ENCODE peak calls at places on chromosomes 5 and 9, in ten cellular contexts. O is HCT116, W is A549, V is H1, P is GM12891, F is stomach, R is H54, G is transverse colon, D is ovary, L is vagina. M is an unnamed sample.

GRCh38 chr9:4662989-4663792 is 1.1 kb downstream of the PLPP6 start:
- DNase-seq in O (no peak), W (no peak), V (no peak), P (no peak), F (no peak), R (no peak), G (no peak), D (no peak), L (no peak), M (no peak)

GRCh38 chr5:146794326-146795029 is 84.1 kb downstream of the PPP2R2B start:
- DNase-seq in O (no peak), W (no peak), V (no peak), P (no peak), F (no peak), R (no peak), G (no peak), D (no peak), L (no peak), M (no peak)

GRCh38 chr9:130530932-130531331 is 48.4 kb upstream of the FUBP3 start:
- DNase-seq in O (no peak), W (no peak), V (no peak), P (no peak), F (no peak), R (no peak), G (no peak), D (no peak), L (no peak), M (no peak)

GRCh38 chr5:5179079-5179478 is 38.9 kb downstream of the ADAMTS16 start:
- DNase-seq in O (no peak), W (peak), V (no peak), P (no peak), F (no peak), R (peak), G (no peak), D (no peak), L (no peak), M (no peak)

GRCh38 chr9:110835404-110835803 is 166.8 kb downstream of the MUSK start:
- DNase-seq in O (peak), W (peak), V (no peak), P (no peak), F (no peak), R (peak), G (no peak), D (no peak), L (no peak), M (no peak)

GRCh38 chr5:104297076-104297475 is 734.5 kb upstream of the NUDT12 start:
- DNase-seq in O (peak), W (no peak), V (no peak), P (no peak), F (no peak), R (no peak), G (no peak), D (no peak), L (no peak), M (no peak)

GRCh38 chr5:158639876-158640570 is 459.7 kb downstream of the EBF1 start:
- DNase-seq in O (no peak), W (no peak), V (no peak), P (no peak), F (no peak), R (no peak), G (no peak), D (no peak), L (no peak), M (no peak)

GRCh38 chr5:147565524-147565923 is 55.7 kb upstream of the DPYSL3 start:
- DNase-seq in O (no peak), W (peak), V (no peak), P (no peak), F (no peak), R (peak), G (no peak), D (no peak), L (no peak), M (no peak)

GRCh38 chr9:4333231-4333740 is 33.4 kb upstream of the GLIS3 start:
- DNase-seq in O (no peak), W (no peak), V (no peak), P (no peak), F (no peak), R (no peak), G (no peak), D (no peak), L (no peak), M (no peak)

GRCh38 chr5:145568581-145568980 is 266.6 kb downstream of the PRELID2 start:
- DNase-seq in O (no peak), W (no peak), V (no peak), P (no peak), F (no peak), R (no peak), G (no peak), D (no peak), L (no peak), M (no peak)

GRCh38 chr9:123552530-123552929 is 196.5 kb downstream of the CRB2 start:
- DNase-seq in O (no peak), W (no peak), V (no peak), P (no peak), F (no peak), R (no peak), G (no peak), D (no peak), L (no peak), M (no peak)

GRCh38 chr5:150079655-150080461 is 6.5 kb downstream of the CSF1R start:
- DNase-seq in O (no peak), W (no peak), V (no peak), P (no peak), F (peak), R (no peak), G (no peak), D (no peak), L (no peak), M (no peak)

GRCh38 chr9:114487607-114488300 is 17.5 kb downstream of the WHRN start:
- DNase-seq in O (peak), W (peak), V (no peak), P (peak), F (peak), R (peak), G (peak), D (peak), L (no peak), M (peak)

GRCh38 chr9:71120439-71121247 is 778 bp downstream of the TRPM3 start:
- DNase-seq in O (no peak), W (no peak), V (peak), P (no peak), F (no peak), R (no peak), G (no peak), D (no peak), L (no peak), M (no peak)

GRCh38 chr5:124236366-124237231 is 509.8 kb downstream of the ZNF608 start:
- DNase-seq in O (no peak), W (no peak), V (no peak), P (no peak), F (no peak), R (no peak), G (no peak), D (no peak), L (no peak), M (no peak)

GRCh38 chr9:124947727-124948391 is 7.0 kb upstream of the GOLGA1 start:
- DNase-seq in O (no peak), W (no peak), V (no peak), P (no peak), F (no peak), R (no peak), G (no peak), D (no peak), L (no peak), M (no peak)

GRCh38 chr5:55701462-55702103 is 10.5 kb downstream of the SLC38A9 start:
- DNase-seq in O (no peak), W (no peak), V (no peak), P (no peak), F (no peak), R (no peak), G (no peak), D (no peak), L (no peak), M (no peak)

GRCh38 chr9:87678650-87679355 is 47.1 kb upstream of the CTSL start:
- DNase-seq in O (peak), W (peak), V (no peak), P (peak), F (peak), R (peak), G (peak), D (peak), L (no peak), M (peak)

GRCh38 chr9:131734165-131734610 is 5.7 kb downstream of the RAPGEF1 start:
- DNase-seq in O (no peak), W (no peak), V (no peak), P (no peak), F (peak), R (peak), G (peak), D (no peak), L (no peak), M (no peak)

GRCh38 chr5:2614571-2614970 is 136.9 kb downstream of the IRX2 start:
- DNase-seq in O (no peak), W (no peak), V (no peak), P (no peak), F (no peak), R (no peak), G (no peak), D (no peak), L (no peak), M (no peak)

GRCh38 chr9:72844440-72844768 is 108.4 kb downstream of the ALDH1A1 start:
- DNase-seq in O (no peak), W (no peak), V (no peak), P (no peak), F (no peak), R (no peak), G (no peak), D (no peak), L (no peak), M (no peak)

GRCh38 chr5:37071901-37072581 is 177.1 kb downstream of the CPLANE1 start:
- DNase-seq in O (no peak), W (no peak), V (no peak), P (no peak), F (no peak), R (peak), G (no peak), D (no peak), L (no peak), M (no peak)

GRCh38 chr9:19720374-19720773 is 68.5 kb downstream of the SLC24A2 start:
- DNase-seq in O (no peak), W (no peak), V (no peak), P (no peak), F (no peak), R (peak), G (no peak), D (no peak), L (no peak), M (no peak)

GRCh38 chr9:76887003-76887821 is 18.7 kb downstream of the PRUNE2 start:
- DNase-seq in O (no peak), W (no peak), V (no peak), P (no peak), F (no peak), R (no peak), G (peak), D (no peak), L (no peak), M (no peak)

GRCh38 chr5:16673241-16673998 is 56.6 kb upstream of the RETREG1 start:
- DNase-seq in O (no peak), W (no peak), V (no peak), P (no peak), F (no peak), R (no peak), G (peak), D (no peak), L (no peak), M (no peak)

GRCh38 chr5:142024771-142025304 is 12.0 kb upstream of the GNPDA1 start:
- DNase-seq in O (peak), W (peak), V (peak), P (peak), F (peak), R (peak), G (peak), D (peak), L (no peak), M (peak)

GRCh38 chr5:162096448-162096847 is 28.9 kb downstream of the GABRG2 start:
- DNase-seq in O (no peak), W (no peak), V (no peak), P (no peak), F (no peak), R (no peak), G (no peak), D (no peak), L (no peak), M (no peak)

GRCh38 chr5:32278403-32278802 is 34.3 kb downstream of the MTMR12 start:
- DNase-seq in O (no peak), W (no peak), V (no peak), P (no peak), F (no peak), R (peak), G (no peak), D (no peak), L (no peak), M (no peak)

GRCh38 chr9:129895376-129896268 is 60.4 kb downstream of the USP20 start:
- DNase-seq in O (no peak), W (no peak), V (no peak), P (no peak), F (no peak), R (no peak), G (no peak), D (no peak), L (no peak), M (no peak)

GRCh38 chr9:4734150-4734549 is 6.9 kb downstream of the AK3 start:
- DNase-seq in O (no peak), W (no peak), V (no peak), P (no peak), F (no peak), R (no peak), G (no peak), D (no peak), L (no peak), M (no peak)

GRCh38 chr9:33162721-33163311 is 4.3 kb downstream of the B4GALT1 start:
- DNase-seq in O (no peak), W (peak), V (no peak), P (no peak), F (peak), R (no peak), G (peak), D (peak), L (no peak), M (peak)

GRCh38 chr5:148005788-148006520 is 57.8 kb upstream of the SPINK5 start:
- DNase-seq in O (peak), W (no peak), V (peak), P (no peak), F (no peak), R (no peak), G (no peak), D (no peak), L (no peak), M (no peak)

GRCh38 chr5:171627936-171628335 is 157.7 kb upstream of the SMIM23 start:
- DNase-seq in O (no peak), W (no peak), V (no peak), P (no peak), F (no peak), R (no peak), G (no peak), D (no peak), L (no peak), M (peak)

GRCh38 chr5:39169081-39169480 is 50.3 kb downstream of the FYB1 start:
- DNase-seq in O (no peak), W (no peak), V (no peak), P (no peak), F (no peak), R (no peak), G (no peak), D (no peak), L (no peak), M (no peak)

GRCh38 chr9:93309889-93310425 is 126.0 kb downstream of the WNK2 start:
- DNase-seq in O (no peak), W (no peak), V (no peak), P (no peak), F (peak), R (no peak), G (no peak), D (no peak), L (no peak), M (no peak)

GRCh38 chr9:133276923-133277322 is 1.9 kb upstream of the ABO start:
- DNase-seq in O (no peak), W (no peak), V (no peak), P (no peak), F (no peak), R (no peak), G (peak), D (no peak), L (no peak), M (no peak)

GRCh38 chr9:133274236-133275104 is 531 bp downstream of the ABO start:
- DNase-seq in O (no peak), W (no peak), V (no peak), P (no peak), F (no peak), R (no peak), G (no peak), D (no peak), L (no peak), M (no peak)

GRCh38 chr9:133276001-133276884 is 1.2 kb upstream of the ABO start:
- DNase-seq in O (no peak), W (no peak), V (no peak), P (no peak), F (no peak), R (no peak), G (peak), D (no peak), L (no peak), M (no peak)

GRCh38 chr9:133273819-133274218 is 1.2 kb downstream of the ABO start:
- DNase-seq in O (no peak), W (no peak), V (no peak), P (no peak), F (no peak), R (no peak), G (peak), D (no peak), L (no peak), M (no peak)

DNA sequence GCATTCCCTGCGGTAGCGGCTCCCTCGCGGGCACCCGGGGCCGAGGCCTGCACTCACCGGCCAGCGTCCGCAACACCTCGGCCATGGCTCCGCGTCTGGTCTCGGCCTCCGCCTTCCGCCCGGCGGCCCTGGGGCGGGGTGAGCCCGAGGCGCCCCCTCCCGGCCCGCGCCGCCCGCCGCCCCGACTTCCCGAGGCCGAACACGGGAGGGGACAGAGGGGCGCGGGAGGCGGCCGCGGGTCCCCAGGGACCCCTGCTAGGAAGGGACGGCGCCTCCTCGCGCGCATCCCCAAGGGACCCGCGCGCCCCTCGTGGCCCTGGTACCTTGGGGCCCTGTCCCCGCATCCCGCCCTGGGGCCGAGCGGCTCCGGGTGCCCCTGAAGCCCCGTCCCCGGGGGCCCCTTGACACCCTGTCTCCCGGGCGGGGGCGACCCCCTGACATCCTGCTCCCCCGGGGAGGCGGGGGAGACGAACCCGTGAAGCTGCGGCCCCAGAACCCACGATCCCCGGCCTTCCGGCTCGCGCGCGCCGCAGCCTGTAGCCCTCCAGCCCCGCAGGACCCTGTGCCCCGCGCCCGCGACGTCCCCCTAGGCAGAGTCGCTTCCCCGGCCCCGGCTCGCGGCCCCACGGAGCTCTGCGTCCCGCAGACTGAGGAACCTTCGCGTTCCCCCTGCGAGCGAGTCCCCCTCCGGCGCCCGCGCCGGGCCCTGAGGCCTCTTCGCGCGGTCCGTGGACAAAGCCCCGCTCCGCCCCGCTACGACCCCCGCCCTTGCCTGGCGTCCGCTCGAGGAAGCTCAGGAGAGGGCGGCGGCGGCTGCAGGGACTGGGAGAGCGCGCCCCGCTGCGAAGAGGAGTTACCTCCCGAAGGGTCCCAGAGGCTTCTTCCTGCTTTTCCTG is at the start of gene ABO:
- DNase-seq in O (no peak), W (no peak), V (no peak), P (no peak), F (peak), R (no peak), G (peak), D (peak), L (no peak), M (no peak)
- TF ChIP-seq POLR2A in O (no peak), W (no peak), V (no peak), P (no peak), F (no peak), R (no peak), G (peak), D (peak), L (no peak), M (no peak)

GRCh38 chr9:113401027-113401792 is at the start of gene ALAD:
- DNase-seq in O (peak), W (peak), V (peak), P (peak), F (peak), R (peak), G (peak), D (peak), L (peak), M (peak)
- TF ChIP-seq POLR2A in O (peak), W (peak), V (no peak), P (peak), F (no peak), R (peak), G (peak), D (no peak), L (no peak), M (peak)

DNA sequence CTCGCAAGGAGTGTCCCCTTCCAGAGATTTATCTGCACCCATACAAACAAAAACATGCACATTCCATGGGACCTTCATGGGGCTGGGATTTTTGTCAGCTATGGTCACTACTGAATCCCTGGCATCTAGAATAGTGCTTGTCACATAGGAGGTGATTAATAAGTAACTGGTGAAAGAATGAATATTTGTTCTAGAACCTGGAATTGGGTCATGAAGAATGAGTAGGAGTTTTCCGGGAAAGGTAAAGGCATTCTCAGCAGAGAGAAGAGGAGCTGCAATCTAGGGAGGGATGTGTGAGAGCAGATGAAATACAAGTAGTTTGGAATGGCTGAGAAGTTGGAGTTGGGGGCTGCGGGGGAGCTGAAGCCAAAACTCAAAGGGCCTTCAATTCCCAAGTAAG is 2.8 kb upstream of the LMAN2 start:
- DNase-seq in O (no peak), W (no peak), V (no peak), P (no peak), F (no peak), R (no peak), G (no peak), D (no peak), L (no peak), M (no peak)
- TF ChIP-seq POLR2A in O (no peak), W (no peak), V (no peak), P (no peak), F (no peak), R (no peak), G (no peak), D (no peak), L (no peak), M (no peak)

GRCh38 chr9:117917873-117918272 is 213.7 kb downstream of the TLR4 start:
- DNase-seq in O (no peak), W (no peak), V (no peak), P (no peak), F (no peak), R (no peak), G (no peak), D (no peak), L (no peak), M (no peak)
- TF ChIP-seq POLR2A in O (no peak), W (no peak), V (no peak), P (no peak), F (no peak), R (no peak), G (no peak), D (no peak), L (no peak), M (no peak)